ENCODE peak calls at places on chromosomes 2 and 18, in eight cellular contexts. F is GM12865, H is astrocyte of the spinal cord, Q is colonic mucosa, J is GM20000, U is Calu3, I is kidney, P is tibial artery. M is an unnamed sample.

GRCh38 chr2:71711470-71711857 is 258.1 kb downstream of the DYSF start:
- DNase-seq in J (no peak), Q (no peak), F (no peak), P (peak; percentile 67), H (no peak), I (peak; percentile 50), U (no peak), M (no peak)

GRCh38 chr2:191516260-191516659 is 161.7 kb upstream of the NABP1 start:
- DNase-seq in Q (no peak), I (no peak), P (no peak), H (no peak), F (no peak), U (no peak), J (no peak), M (no peak)

GRCh38 chr2:50529600-50530218 is 502.2 kb downstream of the NRXN1 start:
- DNase-seq in I (no peak), Q (no peak), H (peak; percentile 54), U (no peak), J (peak; percentile 37), P (no peak), F (peak; percentile 44), M (no peak)

GRCh38 chr2:176184749-176185148 is 3.7 kb upstream of the HOXD1 start:
- DNase-seq in Q (no peak), J (no peak), U (no peak), H (no peak), F (no peak), I (no peak), P (no peak), M (no peak)

GRCh38 chr18:36185901-36186460 is 1.3 kb upstream of the MOCOS start:
- DNase-seq in U (no peak), Q (no peak), I (no peak), H (no peak), P (no peak), F (no peak), J (no peak), M (no peak)

GRCh38 chr2:43874776-43875451 is 36.1 kb downstream of the ABCG8 start:
- DNase-seq in I (no peak), P (no peak), J (no peak), F (no peak), H (no peak), U (no peak), Q (no peak), M (no peak)

GRCh38 chr2:157743051-157743450 is 114.4 kb upstream of the ACVR1C start:
- DNase-seq in I (no peak), J (no peak), U (no peak), P (no peak), Q (no peak), F (peak; percentile 73), H (no peak), M (no peak)

GRCh38 chr2:95299961-95300360 is 2.8 kb downstream of the KCNIP3 start:
- DNase-seq in H (no peak), U (no peak), J (no peak), F (no peak), I (no peak), Q (no peak), P (no peak), M (no peak)

GRCh38 chr2:226618875-226619605 is 180.6 kb downstream of the IRS1 start:
- DNase-seq in P (no peak), U (no peak), J (no peak), I (no peak), F (no peak), Q (no peak), H (peak; percentile 77), M (no peak)

GRCh38 chr2:224948859-224949258 is 93.4 kb downstream of the DOCK10 start:
- DNase-seq in F (no peak), H (peak; percentile 48), U (no peak), Q (no peak), J (no peak), I (no peak), P (no peak), M (no peak)

GRCh38 chr2:75543446-75543845 is 17.3 kb downstream of the EVA1A start:
- DNase-seq in U (no peak), F (no peak), Q (no peak), I (no peak), P (no peak), J (no peak), H (no peak), M (no peak)

GRCh38 chr2:170922683-170923494 is 6.2 kb upstream of the GORASP2 start:
- DNase-seq in I (no peak), P (no peak), U (no peak), J (no peak), Q (no peak), F (no peak), H (no peak), M (no peak)

GRCh38 chr2:231200805-231201474 is 2.5 kb downstream of the ARMC9 start:
- DNase-seq in F (no peak), Q (no peak), U (no peak), J (no peak), P (no peak), I (no peak), H (peak; percentile 74), M (no peak)

GRCh38 chr18:45962461-45962860 is 4.7 kb downstream of the EPG5 start:
- DNase-seq in J (no peak), U (peak; percentile 37), Q (no peak), I (no peak), F (peak; percentile 35), P (no peak), H (peak; percentile 70), M (no peak)

GRCh38 chr18:499351-500229 is 911 bp downstream of the COLEC12 start:
- DNase-seq in Q (no peak), U (no peak), H (peak; percentile 71), J (no peak), F (no peak), I (no peak), P (no peak), M (no peak)

GRCh38 chr2:100012575-100012974 is 129.8 kb downstream of the AFF3 start:
- DNase-seq in U (no peak), I (no peak), F (no peak), Q (no peak), J (no peak), P (no peak), H (no peak), M (no peak)

GRCh38 chr2:219308142-219309093 is 783 bp downstream of the PTPRN start:
- DNase-seq in P (no peak), F (peak; percentile 46), Q (peak; percentile 68), H (peak; percentile 61), I (no peak), J (peak; percentile 89), U (peak; percentile 69), M (peak; percentile 82)

GRCh38 chr2:104708967-104709366 is 144.9 kb upstream of the POU3F3 start:
- DNase-seq in H (no peak), J (no peak), U (no peak), Q (no peak), P (no peak), F (no peak), I (no peak), M (no peak)

DNA sequence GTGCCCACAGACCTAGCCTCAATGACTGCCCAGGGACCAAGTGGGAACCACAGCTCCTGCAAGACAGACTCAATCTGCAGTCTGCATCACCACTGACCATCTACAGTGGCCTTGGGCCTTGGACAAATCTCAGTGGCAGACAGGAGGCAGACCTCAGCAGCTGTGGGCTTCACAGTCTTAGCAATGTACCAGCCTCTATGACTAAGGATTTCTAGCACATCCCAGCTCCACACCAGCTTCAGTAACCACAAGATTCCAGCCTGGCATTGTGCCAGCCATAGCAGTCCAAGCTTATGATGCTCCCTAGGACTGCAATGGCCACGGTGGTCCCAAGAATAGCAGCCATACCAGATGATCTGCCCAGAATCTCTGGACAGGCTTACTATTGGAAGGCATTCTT is 19.6 kb upstream of the WDR75 start:
- DNase-seq in U (no peak), F (no peak), Q (no peak), I (no peak), H (peak; percentile 84), J (no peak), P (no peak), M (no peak)
- TF ChIP-seq CTCF in U (no peak), F (no peak), Q (no peak), I (no peak), H (peak; percentile 7), J (no peak), P (no peak), M (no peak)

GRCh38 chr2:237708491-237708890 is 81.1 kb downstream of the LRRFIP1 start:
- DNase-seq in J (no peak), I (no peak), H (no peak), F (no peak), P (peak; percentile 62), U (no peak), Q (no peak), M (no peak)

GRCh38 chr2:237708961-237709360 is 81.6 kb downstream of the LRRFIP1 start:
- DNase-seq in J (no peak), F (no peak), I (no peak), P (no peak), Q (no peak), H (no peak), U (no peak), M (no peak)

GRCh38 chr2:237705225-237705524 is 77.8 kb downstream of the LRRFIP1 start:
- DNase-seq in J (no peak), H (peak; percentile 59), Q (no peak), I (no peak), U (no peak), P (no peak), F (no peak), M (no peak)

GRCh38 chr2:237706257-237706656 is 78.9 kb downstream of the LRRFIP1 start:
- DNase-seq in F (no peak), I (no peak), Q (no peak), H (no peak), P (no peak), J (no peak), U (no peak), M (no peak)

DNA sequence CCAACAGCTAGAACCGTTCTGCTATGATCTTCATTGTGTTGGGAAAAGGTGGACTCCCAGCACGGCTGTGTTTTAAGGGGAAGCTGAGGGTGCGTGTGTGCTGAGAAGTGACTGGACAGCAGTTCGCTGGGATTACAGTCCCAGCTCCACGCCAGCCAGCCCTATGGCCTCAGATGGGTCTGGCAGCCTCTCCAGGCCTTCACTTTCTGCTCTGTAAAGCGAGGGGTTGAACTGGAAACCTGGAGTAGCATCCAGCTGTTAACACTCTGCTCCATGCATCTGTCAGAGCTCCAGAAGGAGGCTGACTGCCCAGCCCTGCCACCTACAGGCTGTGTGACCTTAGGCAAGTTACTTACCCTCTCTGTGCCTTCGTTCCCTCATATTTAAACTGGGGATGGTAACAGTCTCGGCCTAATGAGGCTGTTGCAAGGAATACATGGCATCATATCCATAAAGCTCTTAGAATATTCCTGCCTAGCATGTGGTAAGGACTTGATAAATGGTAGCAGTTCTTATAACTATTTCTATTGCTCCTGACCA is 80.5 kb downstream of the LRRFIP1 start:
- DNase-seq in J (no peak), H (no peak), Q (no peak), I (no peak), F (no peak), U (no peak), P (peak; percentile 71), M (no peak)
- TF ChIP-seq CTCF in J (no peak), H (no peak), Q (no peak), I (no peak), F (no peak), U (no peak), P (no peak), M (no peak)

GRCh38 chr2:46345775-46346174 is 48.6 kb downstream of the EPAS1 start:
- DNase-seq in Q (no peak), I (no peak), P (no peak), F (no peak), H (no peak), U (no peak), J (no peak), M (no peak)
- TF ChIP-seq CTCF in Q (no peak), I (no peak), P (no peak), F (no peak), H (no peak), U (no peak), J (no peak), M (no peak)

GRCh38 chr2:207458582-207458981 is 71.2 kb upstream of the CREB1 start:
- DNase-seq in U (no peak), I (no peak), Q (no peak), J (no peak), P (no peak), F (no peak), H (no peak), M (no peak)
- TF ChIP-seq CTCF in U (no peak), I (no peak), Q (no peak), J (no peak), P (no peak), F (no peak), H (no peak), M (no peak)

M was measured in progenitor cell of endocrine pancreas.